ENCODE peak calls at places on chromosomes 7 and 10, in ten cellular contexts. J is T-helper 2 cell; T is EH; B is MCF 10A; U is tibial artery; Q is fibroblast of lung; F is left ventricle myocardium inferior; C is activated T-cell treated with anti-CD3 and anti-CD28 coated beads, Interleukin-2, amount 50 U/mL, for 72 hours; A is activated CD8-positive, alpha-beta memory T cell treated with anti-CD3 and anti-CD28 coated beads, Interleukin-2, amount 50 U/mL, for 4 hours; W is glomerular endothelial cell. O is an unnamed sample.

GRCh38 chr10:109971640-109972039 is 36.1 kb upstream of the ADD3 start:
- DNase-seq in F (no peak), C (no peak), B (no peak), J (no peak), U (no peak), T (no peak), A (no peak), W (no peak), Q (no peak), O (no peak)

GRCh38 chr7:27199820-27200760 is at the start of gene HOXA13:
- DNase-seq in A (peak), W (no peak), C (no peak), F (no peak), U (peak), Q (no peak), B (no peak), J (no peak), T (peak), O (no peak)

GRCh38 chr7:157508477-157508881 is 171.7 kb downstream of the DNAJB6 start:
- DNase-seq in U (no peak), F (no peak), W (no peak), T (no peak), A (no peak), J (no peak), C (no peak), B (no peak), Q (no peak), O (no peak)

GRCh38 chr10:129106314-129106713 is 360.7 kb upstream of the MGMT start:
- DNase-seq in T (no peak), Q (no peak), U (no peak), A (no peak), B (no peak), C (no peak), J (no peak), F (no peak), W (no peak), O (no peak)

GRCh38 chr10:132142396-132143161 is 44.2 kb upstream of the DPYSL4 start:
- DNase-seq in A (peak), Q (no peak), J (peak), W (no peak), C (peak), T (peak), F (peak), B (peak), U (peak), O (peak)

GRCh38 chr7:75624134-75624832 is 114.5 kb downstream of the HIP1 start:
- DNase-seq in F (peak), B (peak), T (peak), J (no peak), C (peak), A (no peak), W (no peak), Q (peak), U (peak), O (no peak)

GRCh38 chr7:30969604-30969970 is 5.8 kb downstream of the GHRHR start:
- DNase-seq in J (no peak), C (no peak), W (no peak), A (no peak), F (no peak), B (no peak), T (no peak), Q (no peak), U (no peak), O (no peak)

GRCh38 chr7:6392712-6393666 is 54.8 kb downstream of the DAGLB start:
- DNase-seq in F (peak), Q (peak), W (no peak), B (peak), C (peak), T (peak), J (no peak), U (no peak), A (no peak), O (peak)

GRCh38 chr10:22712959-22713852 is 1.2 kb downstream of the PIP4K2A start:
- DNase-seq in Q (no peak), W (no peak), C (peak), T (peak), J (peak), U (no peak), B (peak), A (peak), F (no peak), O (peak)